ENCODE peak calls at places on chromosomes 6 and 20, in eight cellular contexts. L, E, R, T, K, U, W and J are unnamed samples.
A peak's percentile ranks its signal among the peaks of the same experiment; 100 is the strongest.

GRCh38 chr20:37142708-37143107 is 36.4 kb upstream of the RPN2 start:
- DNase-seq in L (no peak), E (no peak), R (no peak), T (no peak), K (no peak), U (no peak), W (peak; percentile 22), J (no peak)

GRCh38 chr6:117681321-117681720 is 6.1 kb downstream of the NUS1 start:
- DNase-seq in L (no peak), E (no peak), R (no peak), T (no peak), K (no peak), U (no peak), W (no peak), J (no peak)

GRCh38 chr6:40982917-40983316 is 56.1 kb downstream of the UNC5CL start:
- DNase-seq in L (no peak), E (no peak), R (no peak), T (no peak), K (no peak), U (no peak), W (no peak), J (no peak)

GRCh38 chr6:109718991-109719390 is 27.9 kb downstream of the FIG4 start:
- DNase-seq in L (no peak), E (no peak), R (no peak), T (no peak), K (no peak), U (no peak), W (no peak), J (no peak)

GRCh38 chr20:16279320-16279719 is 293.9 kb downstream of the KIF16B start:
- DNase-seq in L (no peak), E (no peak), R (no peak), T (no peak), K (no peak), U (no peak), W (no peak), J (no peak)

GRCh38 chr6:168819546-168819945 is 378.6 kb downstream of the SMOC2 start:
- DNase-seq in L (no peak), E (no peak), R (no peak), T (no peak), K (no peak), U (no peak), W (no peak), J (no peak)

GRCh38 chr6:85111481-85112001 is 338.3 kb upstream of the NT5E start:
- DNase-seq in L (no peak), E (no peak), R (no peak), T (no peak), K (no peak), U (no peak), W (peak; percentile 16), J (no peak)

GRCh38 chr6:117515326-117515725 is 32.9 kb downstream of the DCBLD1 start:
- DNase-seq in L (no peak), E (no peak), R (no peak), T (no peak), K (no peak), U (no peak), W (no peak), J (no peak)

GRCh38 chr6:90374201-90374600 is 77.6 kb upstream of the BACH2 start:
- DNase-seq in L (no peak), E (no peak), R (no peak), T (no peak), K (no peak), U (no peak), W (no peak), J (no peak)

GRCh38 chr6:81758221-81758620 is 5.7 kb upstream of the TENT5A start:
- DNase-seq in L (no peak), E (no peak), R (no peak), T (no peak), K (no peak), U (no peak), W (no peak), J (no peak)

GRCh38 chr6:89527634-89528033 is 94.7 kb downstream of the ANKRD6 start:
- DNase-seq in L (no peak), E (no peak), R (no peak), T (no peak), K (no peak), U (no peak), W (no peak), J (no peak)

GRCh38 chr6:1144842-1145755 is 166.8 kb upstream of the FOXQ1 start:
- DNase-seq in L (no peak), E (no peak), R (no peak), T (no peak), K (no peak), U (no peak), W (no peak), J (no peak)

GRCh38 chr20:47319517-47320252 is 36.8 kb downstream of the ZMYND8 start:
- DNase-seq in L (no peak), E (no peak), R (no peak), T (no peak), K (peak; percentile 78), U (peak; percentile 93), W (peak; percentile 81), J (peak; percentile 90)

GRCh38 chr6:158328446-158328845 is 16.2 kb downstream of the TULP4 start:
- DNase-seq in L (no peak), E (no peak), R (no peak), T (no peak), K (no peak), U (no peak), W (no peak), J (no peak)

GRCh38 chr6:73624896-73625295 is 28.9 kb downstream of the SLC17A5 start:
- DNase-seq in L (no peak), E (no peak), R (no peak), T (no peak), K (no peak), U (no peak), W (no peak), J (no peak)

GRCh38 chr20:45433316-45433715 is 17.4 kb downstream of the PIGT start:
- DNase-seq in L (no peak), E (no peak), R (no peak), T (no peak), K (no peak), U (no peak), W (no peak), J (no peak)

GRCh38 chr20:62598761-62599194 is 43.5 kb upstream of the SLCO4A1 start:
- DNase-seq in L (no peak), E (no peak), R (no peak), T (no peak), K (no peak), U (peak; percentile 71), W (no peak), J (peak; percentile 66)

GRCh38 chr6:136344420-136344819 is 54.8 kb upstream of the BCLAF1 start:
- DNase-seq in L (no peak), E (no peak), R (no peak), T (no peak), K (no peak), U (no peak), W (no peak), J (no peak)

GRCh38 chr20:53934421-53935352 is 135.7 kb downstream of the BCAS1 start:
- DNase-seq in L (no peak), E (no peak), R (no peak), T (no peak), K (no peak), U (no peak), W (no peak), J (peak; percentile 40)

GRCh38 chr6:7053125-7053784 is 54.5 kb upstream of the RREB1 start:
- DNase-seq in L (no peak), E (no peak), R (no peak), T (no peak), K (no peak), U (no peak), W (peak; percentile 16), J (no peak)

GRCh38 chr6:32146287-32146686 is 5.5 kb downstream of the PRRT1 start:
- DNase-seq in L (no peak), E (no peak), R (no peak), T (no peak), K (no peak), U (no peak), W (peak; percentile 11), J (no peak)

GRCh38 chr20:17177341-17177740 is 49.5 kb upstream of the PCSK2 start:
- DNase-seq in L (no peak), E (no peak), R (no peak), T (no peak), K (no peak), U (no peak), W (peak; percentile 16), J (no peak)

GRCh38 chr6:5850848-5851255 is 155.9 kb downstream of the NRN1 start:
- DNase-seq in L (no peak), E (no peak), R (no peak), T (no peak), K (no peak), U (no peak), W (no peak), J (no peak)

GRCh38 chr6:30171677-30172471 is 8.5 kb downstream of the TRIM15 start:
- DNase-seq in L (peak; percentile 31), E (no peak), R (no peak), T (no peak), K (peak; percentile 42), U (no peak), W (peak; percentile 52), J (peak; percentile 84)

GRCh38 chr6:148822819-148823218 is 76.0 kb downstream of the UST start:
- DNase-seq in L (no peak), E (no peak), R (no peak), T (no peak), K (no peak), U (no peak), W (no peak), J (no peak)

GRCh38 chr6:14635933-14636599 is 518.5 kb downstream of the CD83 start:
- DNase-seq in L (no peak), E (peak; percentile 25), R (no peak), T (no peak), K (no peak), U (no peak), W (no peak), J (no peak)

GRCh38 chr20:61253264-61253639 is 1.2 kb downstream of the CDH4 start:
- DNase-seq in L (peak; percentile 50), E (no peak), R (no peak), T (no peak), K (peak; percentile 53), U (no peak), W (peak; percentile 46), J (no peak)

GRCh38 chr6:18720075-18720474 is 332.9 kb downstream of the RNF144B start:
- DNase-seq in L (no peak), E (no peak), R (no peak), T (no peak), K (no peak), U (no peak), W (no peak), J (no peak)

GRCh38 chr6:161222706-161223234 is 51.1 kb downstream of the AGPAT4 start:
- DNase-seq in L (no peak), E (no peak), R (no peak), T (no peak), K (no peak), U (no peak), W (no peak), J (no peak)

GRCh38 chr6:133768656-133769295 is 120.1 kb upstream of the TCF21 start:
- DNase-seq in L (no peak), E (no peak), R (no peak), T (no peak), K (peak; percentile 52), U (peak; percentile 34), W (peak; percentile 30), J (no peak)

GRCh38 chr6:109397020-109397419 is 14.8 kb upstream of the CD164 start:
- DNase-seq in L (no peak), E (no peak), R (no peak), T (no peak), K (no peak), U (no peak), W (no peak), J (no peak)

GRCh38 chr6:118660218-118660569 is 8.8 kb upstream of the CEP85L start:
- DNase-seq in L (no peak), E (peak; percentile 86), R (no peak), T (peak; percentile 24), K (peak; percentile 74), U (no peak), W (peak; percentile 50), J (no peak)

GRCh38 chr6:115000736-115001135 is 657.9 kb upstream of the HS3ST5 start:
- DNase-seq in L (no peak), E (no peak), R (no peak), T (no peak), K (no peak), U (no peak), W (no peak), J (no peak)

GRCh38 chr20:54219751-54220426 is 12.0 kb downstream of the PFDN4 start:
- DNase-seq in L (no peak), E (no peak), R (no peak), T (no peak), K (no peak), U (no peak), W (peak; percentile 55), J (no peak)